ENCODE peak calls at places on chromosomes 2 and 18, in four cellular contexts. I is AG09309, B is Panc1, K is A549. M is an unnamed sample.

GRCh38 chr2:10495988-10496313 is 47.8 kb upstream of the ODC1 start:
- DNase-seq in I (no peak), B (no peak), K (no peak), M (no peak)

GRCh38 chr2:206083602-206084467 is 2.1 kb downstream of the INO80D start:
- DNase-seq in I (no peak), B (no peak), K (no peak), M (no peak)

GRCh38 chr2:228763600-228763999 is 507.5 kb downstream of the PID1 start:
- DNase-seq in I (no peak), B (no peak), K (no peak), M (no peak)

GRCh38 chr2:232488721-232489300 is 1.2 kb upstream of the ECEL1 start:
- DNase-seq in I (no peak), B (no peak), K (no peak), M (no peak)

GRCh38 chr2:43464546-43464945 is 131.3 kb downstream of the THADA start:
- DNase-seq in I (no peak), B (no peak), K (no peak), M (peak; percentile 73)

GRCh38 chr2:10267551-10268465 is 34.9 kb upstream of the HPCAL1 start:
- DNase-seq in I (no peak), B (no peak), K (no peak), M (peak; percentile 53)

GRCh38 chr2:147331790-147332419 is 512.9 kb upstream of the ACVR2A start:
- DNase-seq in I (no peak), B (no peak), K (no peak), M (no peak)

GRCh38 chr2:100281521-100282438 is 40.5 kb downstream of the LONRF2 start:
- DNase-seq in I (no peak), B (no peak), K (no peak), M (no peak)

GRCh38 chr2:121643877-121644276 is 5.4 kb downstream of the CLASP1 start:
- DNase-seq in I (no peak), B (no peak), K (no peak), M (no peak)

DNA sequence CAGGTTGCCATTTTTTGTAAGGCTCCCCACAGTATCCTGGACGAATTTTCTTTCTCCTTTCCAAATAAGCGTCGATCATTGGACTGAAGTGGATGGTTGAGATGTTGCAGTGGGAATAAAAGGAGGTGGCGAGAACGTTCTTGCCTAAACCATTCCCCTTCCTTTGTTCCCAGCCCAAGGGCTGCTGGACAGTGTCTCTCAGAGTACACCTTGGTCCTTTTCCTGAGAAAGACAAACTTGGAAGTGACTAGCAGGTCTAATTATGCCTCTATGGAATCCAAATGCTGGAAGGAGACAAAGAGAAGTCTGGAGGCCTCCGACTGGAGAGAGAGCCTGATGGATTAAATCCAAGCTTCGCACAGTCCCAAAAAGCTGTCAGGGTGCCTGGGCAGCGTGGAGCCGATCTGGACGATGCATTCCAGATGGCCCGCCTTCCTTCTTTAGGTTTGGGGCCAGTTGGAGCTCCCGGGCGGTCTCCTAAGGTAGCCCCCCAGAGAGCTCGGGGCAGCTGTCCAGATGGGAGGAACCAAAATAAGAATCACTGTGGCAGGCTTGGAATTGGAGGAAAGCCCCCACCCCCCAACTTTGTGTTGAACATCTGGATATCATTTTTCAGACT is 186.8 kb downstream of the TMEM247 start:
- DNase-seq in I (no peak), B (no peak), K (no peak), M (no peak)
- H3K4me3 ChIP-seq in I (no peak overlapping the region), B (no peak overlapping the region), K (no peak overlapping the region), M (no peak overlapping the region)

DNA sequence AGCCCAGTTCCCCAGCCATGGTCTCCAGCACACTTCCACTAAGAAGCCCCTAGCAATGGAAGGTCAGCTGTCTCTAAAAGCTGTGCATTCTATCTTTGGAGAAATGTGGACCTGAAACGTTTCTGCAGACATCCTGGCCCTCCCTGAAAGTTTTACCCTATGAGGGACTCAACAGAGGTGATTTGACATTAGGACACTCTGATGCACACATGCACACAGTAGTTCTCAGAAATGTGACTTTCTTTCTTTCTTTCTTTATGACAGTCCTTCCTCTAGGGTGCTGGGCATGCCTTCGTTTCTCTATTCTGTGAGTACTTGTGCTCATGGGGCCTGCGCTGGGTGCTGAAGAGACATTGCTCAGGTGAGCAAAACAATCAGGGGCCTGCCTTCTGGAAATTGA is 857.3 kb downstream of the RNF144A start:
- DNase-seq in I (no peak), B (no peak), K (no peak), M (no peak)
- H3K4me3 ChIP-seq in I (no peak overlapping the region), B (no peak overlapping the region), K (no peak overlapping the region), M (no peak overlapping the region)

GRCh38 chr18:77061946-77062517 is 70.6 kb downstream of the MBP start:
- DNase-seq in I (no peak), B (no peak), K (no peak), M (no peak)

GRCh38 chr18:77065221-77065981 is 67.2 kb downstream of the MBP start:
- DNase-seq in I (peak; percentile 81), B (peak; percentile 93), K (peak; percentile 41), M (no peak)

GRCh38 chr18:77062518-77063003 is 70.0 kb downstream of the MBP start:
- DNase-seq in I (no peak), B (no peak), K (no peak), M (no peak)

GRCh38 chr18:77061291-77061945 is 71.2 kb downstream of the MBP start:
- DNase-seq in I (no peak), B (no peak), K (no peak), M (no peak)

GRCh38 chr18:77063256-77063655 is 69.3 kb downstream of the MBP start:
- DNase-seq in I (no peak), B (no peak), K (no peak), M (no peak)
- H3K4me3 ChIP-seq in I (no peak overlapping the region), B (no peak overlapping the region), K (no peak overlapping the region), M (no peak overlapping the region)

DNA sequence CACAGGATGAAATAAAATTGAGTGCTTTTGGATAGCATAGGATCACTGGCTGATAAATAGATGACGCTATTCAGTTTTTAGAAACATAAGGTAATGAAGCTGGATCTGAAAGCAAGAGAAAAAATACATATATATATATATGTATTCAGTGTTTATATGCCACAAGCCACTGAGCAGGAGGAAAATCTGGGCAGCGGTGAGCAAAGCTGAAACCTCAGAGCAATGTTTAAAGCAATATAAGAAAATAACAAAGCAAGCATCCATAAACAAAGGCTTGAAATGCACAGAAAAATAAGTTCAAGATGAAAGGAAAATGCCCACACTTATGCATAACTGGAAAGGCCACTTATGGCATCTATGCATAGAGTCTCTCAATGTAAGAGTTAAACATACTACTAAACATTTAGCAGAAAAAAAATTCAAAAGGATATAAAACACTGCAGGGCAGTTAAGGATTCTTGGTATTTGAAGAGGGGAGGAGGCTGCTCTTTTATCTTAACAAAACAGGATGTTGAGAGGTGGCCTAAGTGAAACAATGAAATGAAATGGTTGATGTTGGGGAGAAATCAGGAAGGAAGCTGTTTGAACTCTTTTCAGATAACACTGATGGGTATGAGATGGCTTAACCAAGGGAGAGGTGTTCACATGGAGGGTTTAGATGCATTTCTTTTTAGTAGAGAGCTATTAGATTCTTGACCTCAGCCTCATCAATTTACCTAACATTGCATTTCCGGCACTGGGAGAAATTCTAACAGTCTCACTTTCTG is 129.1 kb downstream of the ARHGAP15 start:
- DNase-seq in I (no peak), B (no peak), K (no peak), M (no peak)
- H3K4me3 ChIP-seq in I (no peak overlapping the region), B (no peak overlapping the region), K (no peak overlapping the region), M (no peak overlapping the region)

GRCh38 chr2:17542471-17542870 is 2.0 kb downstream of the VSNL1 start:
- DNase-seq in I (no peak), B (no peak), K (no peak), M (no peak)

GRCh38 chr2:17543131-17543660 is 2.7 kb downstream of the VSNL1 start:
- DNase-seq in I (no peak), B (no peak), K (no peak), M (no peak)

GRCh38 chr2:17540813-17541513 is 467 bp downstream of the VSNL1 start:
- DNase-seq in I (no peak), B (no peak), K (no peak), M (no peak)

GRCh38 chr2:17539993-17540812 is at the start of gene VSNL1:
- DNase-seq in I (no peak), B (no peak), K (no peak), M (no peak)

DNA sequence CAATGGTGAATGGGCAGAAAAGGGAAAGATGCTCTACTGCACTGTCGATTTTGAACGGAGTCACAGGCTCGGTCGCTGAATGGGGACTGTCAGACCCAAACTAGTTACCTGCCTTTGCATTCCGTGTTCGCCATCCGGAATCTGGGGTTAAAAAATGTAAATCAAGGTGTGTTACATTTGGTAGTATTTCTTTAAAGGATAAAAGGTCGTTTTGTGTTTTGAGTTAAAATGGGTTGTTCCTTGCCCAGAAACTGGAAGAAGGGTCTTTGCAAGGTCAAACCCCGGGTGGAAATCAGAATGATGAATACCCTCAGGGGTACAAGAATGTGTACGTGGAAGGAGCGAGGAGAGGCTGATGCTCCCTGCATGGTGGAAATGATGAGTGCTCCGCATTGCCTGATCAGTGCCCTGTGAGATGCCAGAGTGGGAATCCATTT is 1.0 kb downstream of the VSNL1 start:
- DNase-seq in I (no peak), B (no peak), K (no peak), M (no peak)
- H3K4me3 ChIP-seq in I (peak overlapping the region; percentile 69), B (no peak overlapping the region), K (no peak overlapping the region), M (peak overlapping the region; percentile 65)

DNA sequence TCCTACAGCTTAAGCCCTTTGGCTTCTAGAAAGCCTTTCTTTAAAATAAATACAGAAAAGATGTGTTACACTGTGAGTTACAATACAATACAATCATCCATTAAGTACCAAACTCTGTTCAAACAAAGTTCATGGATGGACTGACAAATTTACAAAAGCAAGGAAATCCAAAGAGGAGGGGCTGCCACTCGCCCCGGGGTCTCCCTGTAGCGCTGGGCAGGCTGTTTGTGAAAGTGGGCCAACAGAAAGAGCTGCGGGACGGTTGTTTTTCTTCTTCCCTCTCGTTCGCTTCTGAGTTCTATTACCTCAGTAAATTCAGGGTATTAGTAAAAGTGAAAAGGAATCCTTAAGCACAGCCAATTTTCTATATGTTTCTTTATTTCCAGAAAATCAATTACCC is 9.0 kb upstream of the ZNF516 start:
- DNase-seq in I (no peak), B (no peak), K (no peak), M (no peak)
- H3K4me3 ChIP-seq in I (no peak overlapping the region), B (no peak overlapping the region), K (no peak overlapping the region), M (no peak overlapping the region)

GRCh38 chr2:47805850-47806249 is 22.9 kb downstream of the MSH6 start:
- DNase-seq in I (no peak), B (no peak), K (no peak), M (no peak)
- H3K4me3 ChIP-seq in I (no peak overlapping the region), B (no peak overlapping the region), K (no peak overlapping the region), M (no peak overlapping the region)

DNA sequence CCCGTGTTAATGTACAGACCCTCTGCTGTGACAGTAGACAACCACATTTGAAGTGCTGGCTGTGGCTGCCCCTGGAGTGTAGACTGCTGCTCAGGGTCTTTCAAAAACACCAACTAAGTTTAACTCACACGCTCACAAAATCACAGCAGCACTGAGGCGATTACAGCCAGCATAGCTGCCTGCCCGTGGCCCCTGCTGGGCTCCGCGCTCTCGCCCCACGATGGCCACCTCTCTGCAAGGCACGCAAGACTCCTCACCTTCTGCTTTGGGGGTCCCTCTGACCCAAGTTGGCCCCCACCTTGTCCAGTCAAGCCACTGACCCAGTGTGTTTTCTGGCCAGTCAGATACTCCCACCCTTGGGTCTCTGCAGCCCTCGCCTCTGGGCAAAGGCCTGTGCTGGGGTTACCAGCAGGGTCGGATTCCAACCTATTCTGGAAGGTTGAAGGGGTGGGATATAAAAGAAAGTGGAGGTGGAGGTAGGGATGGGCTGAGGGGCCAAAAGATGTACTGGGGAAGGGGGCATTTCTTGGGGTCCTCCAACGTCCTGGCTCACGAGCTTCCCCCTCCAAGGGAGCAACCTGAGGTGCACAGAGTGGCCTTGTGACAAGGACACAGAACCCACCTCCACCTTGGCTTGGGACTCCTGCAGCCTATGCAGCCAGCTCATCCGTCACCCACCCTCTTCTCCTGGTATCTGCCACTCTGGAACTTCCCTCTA is 2.9 kb upstream of the B3GNT7 start:
- DNase-seq in I (no peak), B (no peak), K (no peak), M (no peak)
- H3K4me3 ChIP-seq in I (no peak overlapping the region), B (no peak overlapping the region), K (no peak overlapping the region), M (no peak overlapping the region)

GRCh38 chr18:34999734-35000397 is 41.3 kb upstream of the MAPRE2 start:
- DNase-seq in I (no peak), B (no peak), K (no peak), M (no peak)
- H3K4me3 ChIP-seq in I (no peak overlapping the region), B (no peak overlapping the region), K (no peak overlapping the region), M (no peak overlapping the region)

M was measured in suprapubic skin.